ENCODE peak calls at places on chromosomes 13 and 19, in six cellular contexts. X is vagina, Y is heart left ventricle, S is astrocyte, K is epithelial cell of proximal tubule, N is A549. Q is an unnamed sample.

GRCh38 chr13:101751488-101751887 is 299.0 kb downstream of the ITGBL1 start:
- DNase-seq in X (no peak), Y (no peak), S (peak), K (peak), N (peak), Q (peak)

GRCh38 chr13:90696656-90697055 is 650.8 kb upstream of the MIR17HG start:
- DNase-seq in X (no peak), Y (no peak), S (peak), K (no peak), N (no peak), Q (no peak)

GRCh38 chr13:95254341-95254740 is 46.9 kb downstream of the ABCC4 start:
- DNase-seq in X (no peak), Y (no peak), S (peak), K (no peak), N (peak), Q (no peak)

GRCh38 chr19:48735031-48735615 is 5.3 kb downstream of the RASIP1 start:
- DNase-seq in X (no peak), Y (peak), S (peak), K (no peak), N (peak), Q (no peak)

GRCh38 chr19:14835011-14835410 is at the start of the genes OR7A5 and OR7C1:
- DNase-seq in X (no peak), Y (no peak), S (no peak), K (no peak), N (no peak), Q (no peak)

GRCh38 chr13:108070925-108071324 is 144.4 kb downstream of the LIG4 start:
- DNase-seq in X (no peak), Y (no peak), S (no peak), K (no peak), N (no peak), Q (no peak)

GRCh38 chr13:79098603-79099002 is 307.5 kb downstream of the RBM26 start:
- DNase-seq in X (no peak), Y (no peak), S (no peak), K (no peak), N (no peak), Q (no peak)

GRCh38 chr13:36062249-36062648 is 68.9 kb downstream of the DCLK1 start:
- DNase-seq in X (no peak), Y (no peak), S (no peak), K (no peak), N (no peak), Q (no peak)

GRCh38 chr19:13132471-13133166 is 14.6 kb downstream of the NACC1 start:
- DNase-seq in X (no peak), Y (no peak), S (peak), K (no peak), N (no peak), Q (no peak)

GRCh38 chr19:11238041-11238440 is 1.4 kb upstream of the ANGPTL8 start:
- DNase-seq in X (no peak), Y (no peak), S (no peak), K (no peak), N (no peak), Q (no peak)

DNA sequence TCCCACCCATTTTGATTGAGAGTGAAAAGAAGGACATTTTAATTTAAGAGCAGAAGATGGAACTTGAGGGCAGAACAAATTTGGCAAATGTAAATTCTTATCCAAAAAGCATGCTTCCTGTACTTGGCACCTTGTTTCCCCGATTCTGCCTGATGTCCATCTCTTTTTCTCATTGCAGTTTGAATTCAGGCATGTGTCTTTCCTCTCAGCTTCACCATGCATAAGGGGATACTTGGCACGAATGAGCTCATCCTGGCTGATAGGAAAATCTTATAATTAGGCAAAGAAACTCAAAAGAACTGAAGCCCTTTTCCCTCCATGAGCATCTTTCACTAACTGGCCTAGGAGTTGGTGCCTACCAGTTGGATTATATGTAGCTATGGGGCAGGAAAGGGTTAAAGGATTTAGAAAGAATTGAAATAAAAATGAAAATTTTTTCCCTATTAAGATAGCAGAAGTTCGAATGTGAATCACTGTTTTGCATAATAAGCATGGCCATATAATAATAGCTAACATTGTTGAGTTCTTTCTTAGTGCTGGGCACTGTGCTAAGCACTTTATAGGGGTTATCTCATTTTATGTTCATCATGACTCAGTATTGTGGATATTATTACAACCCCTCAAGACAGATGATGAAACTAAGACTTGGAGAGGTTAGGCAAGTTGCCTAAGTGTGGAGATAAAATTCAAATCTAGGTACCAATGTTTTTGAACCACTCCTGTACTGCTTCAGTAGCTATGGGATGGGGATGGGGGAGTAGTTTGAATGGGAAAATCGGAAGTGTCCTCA is 386.7 kb downstream of the KCNRG start:
- DNase-seq in X (no peak), Y (no peak), S (peak), K (no peak), N (no peak), Q (no peak)
- TF ChIP-seq CTCF in X (no peak), Y (no peak), S (no peak), K (no peak), N (no peak), Q (no peak)

GRCh38 chr19:1445185-1445931 is 4.6 kb upstream of the APC2 start:
- DNase-seq in X (no peak), Y (peak), S (no peak), K (no peak), N (peak), Q (peak)
- H3K4me3 ChIP-seq in X (peak), Y (no peak), S (peak), K (peak), N (peak), Q (peak)

GRCh38 chr19:53394974-53395839 is at the start of gene ZNF765:
- DNase-seq in X (peak), Y (peak), S (peak), K (peak), N (peak), Q (peak)
- TF ChIP-seq CTCF in X (peak), Y (peak), S (no peak), K (peak), N (peak), Q (peak)

DNA sequence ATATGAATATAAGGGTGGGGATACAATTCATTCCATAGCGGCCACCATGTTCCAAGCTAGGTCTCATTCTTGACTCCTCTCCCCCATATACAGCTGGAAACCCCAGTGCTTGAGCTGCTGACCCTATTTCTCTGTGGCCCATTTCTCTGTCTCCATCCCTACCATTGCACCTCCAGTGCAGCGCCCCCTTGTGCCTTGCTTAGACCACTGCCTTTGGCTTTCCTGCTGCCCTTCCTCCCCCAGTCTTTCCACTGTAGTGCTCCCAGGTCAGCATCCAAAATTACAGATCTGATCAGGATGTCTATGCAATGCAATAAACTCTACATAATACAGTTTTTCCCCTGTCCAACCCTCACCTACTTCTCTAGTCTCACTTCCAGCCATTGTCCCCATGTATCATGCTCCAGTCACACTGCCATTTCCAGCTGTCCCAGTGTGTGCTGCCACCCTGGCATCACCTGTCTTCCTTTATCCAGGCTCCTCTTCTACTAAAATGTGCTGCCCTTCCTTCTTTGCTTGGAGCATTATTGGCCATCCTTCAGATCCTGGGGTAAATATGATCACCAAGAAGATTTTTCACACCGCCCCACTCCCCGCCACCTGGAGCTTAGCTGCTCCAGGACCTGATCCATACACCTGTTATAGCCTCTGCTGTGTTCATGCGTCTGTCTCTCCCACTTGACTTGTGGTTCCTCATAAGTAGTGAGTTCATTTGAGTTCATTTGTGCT is 199.4 kb upstream of the IPO5 start:
- DNase-seq in X (no peak), Y (no peak), S (no peak), K (no peak), N (no peak), Q (no peak)
- H3K4me3 ChIP-seq in X (no peak), Y (no peak), S (no peak), K (no peak), N (no peak), Q (no peak)

GRCh38 chr19:15911599-15912237 is 13.8 kb upstream of the CYP4F2 start:
- DNase-seq in X (peak), Y (no peak), S (no peak), K (no peak), N (no peak), Q (no peak)
- TF ChIP-seq CTCF in X (no peak), Y (no peak), S (no peak), K (no peak), N (no peak), Q (no peak)

DNA sequence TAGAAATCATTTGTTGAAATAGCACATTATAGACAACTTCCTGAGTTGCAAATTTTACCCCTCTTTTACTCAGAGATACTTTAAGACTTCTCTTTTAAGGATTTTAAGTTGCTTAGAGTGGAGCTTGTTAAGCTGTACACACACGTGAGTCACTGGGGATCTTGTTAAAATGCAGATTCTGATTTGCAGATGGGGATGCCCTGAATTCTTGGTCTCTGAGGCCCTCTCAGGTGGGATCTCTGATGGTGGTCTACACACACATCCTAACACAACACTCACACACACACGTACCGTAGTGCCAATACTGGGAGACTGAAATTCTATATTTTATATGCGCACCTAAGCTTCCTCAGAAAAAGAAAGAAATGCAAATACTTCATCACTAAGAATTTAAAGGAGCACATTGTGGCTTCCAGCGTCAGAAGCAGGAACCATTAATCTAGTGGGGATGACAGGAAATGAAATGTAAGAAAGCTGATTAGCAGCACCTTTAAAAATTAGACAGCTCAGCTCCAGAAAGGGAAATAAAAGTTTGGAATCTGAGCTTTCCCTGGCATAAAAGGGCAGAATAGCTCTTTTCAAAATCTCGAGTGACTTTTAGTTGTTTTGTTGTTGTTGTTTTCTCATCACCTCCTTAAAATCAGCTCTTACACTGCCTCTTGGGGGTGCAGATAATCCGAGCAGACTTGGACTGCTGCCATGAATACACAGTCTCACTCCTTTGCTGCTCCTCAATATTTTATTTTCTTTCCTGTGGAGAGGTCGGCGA is 788.1 kb downstream of the UQCRFS1 start:
- DNase-seq in X (no peak), Y (no peak), S (peak), K (no peak), N (no peak), Q (no peak)
- H3K4me3 ChIP-seq in X (no peak), Y (no peak), S (no peak), K (no peak), N (no peak), Q (no peak)

GRCh38 chr19:36103842-36104552 is 6.9 kb upstream of the OVOL3 start:
- DNase-seq in X (no peak), Y (no peak), S (no peak), K (no peak), N (peak), Q (no peak)
- TF ChIP-seq CTCF in X (no peak), Y (no peak), S (no peak), K (no peak), N (no peak), Q (no peak)

GRCh38 chr19:755063-755462 is 4.2 kb downstream of the MISP start:
- DNase-seq in X (no peak), Y (no peak), S (no peak), K (no peak), N (no peak), Q (no peak)

GRCh38 chr19:751501-752341 is 809 bp downstream of the MISP start:
- DNase-seq in X (no peak), Y (no peak), S (peak), K (no peak), N (peak), Q (no peak)

GRCh38 chr19:750640-751423 is at the start of gene MISP:
- DNase-seq in X (no peak), Y (no peak), S (no peak), K (no peak), N (peak), Q (no peak)

GRCh38 chr19:754530-754929 is 3.6 kb downstream of the MISP start:
- DNase-seq in X (no peak), Y (no peak), S (no peak), K (no peak), N (no peak), Q (no peak)

DNA sequence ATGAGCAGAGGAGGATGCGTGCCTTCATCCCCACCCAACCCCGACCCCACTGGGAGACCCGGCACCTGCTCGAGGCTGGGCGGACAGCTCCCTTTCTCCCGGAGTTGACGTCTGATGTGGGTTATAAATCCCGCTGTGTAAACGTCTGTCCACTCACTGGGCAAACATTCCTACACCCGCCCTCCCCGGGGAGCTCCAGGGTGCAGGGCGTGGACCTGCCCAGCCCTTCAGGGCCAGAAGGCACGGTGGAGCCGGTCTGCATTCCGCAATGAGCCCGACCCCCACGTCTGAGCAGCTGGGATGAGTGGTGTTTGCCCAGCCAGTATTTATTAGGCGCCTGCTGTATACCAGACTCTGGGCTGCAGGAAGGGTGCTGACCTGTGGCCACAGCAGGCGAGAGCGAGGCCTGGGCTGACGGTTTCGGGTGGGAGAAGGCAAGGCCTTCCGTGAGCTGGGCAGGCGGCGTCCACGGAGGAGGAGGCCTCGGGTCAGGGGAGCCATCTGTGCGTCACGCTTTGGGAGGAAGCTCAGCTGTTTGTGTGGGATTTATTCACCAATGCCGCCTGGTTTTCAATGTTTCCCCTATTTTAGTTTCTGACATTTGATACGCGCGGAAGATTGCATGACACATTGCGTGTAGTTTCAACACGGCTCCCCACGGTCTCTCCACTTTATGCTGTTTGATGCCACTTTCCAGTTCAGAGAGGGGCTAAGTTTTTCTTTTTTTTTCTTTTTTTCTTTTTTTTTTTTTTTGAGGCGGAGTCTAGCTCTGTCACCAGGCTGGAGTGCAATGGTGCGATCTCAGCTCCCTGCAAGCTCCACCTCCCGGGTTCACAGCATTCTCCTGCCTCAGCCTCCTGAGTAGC is 2.0 kb downstream of the MISP start:
- DNase-seq in X (no peak), Y (no peak), S (peak), K (no peak), N (peak), Q (no peak)
- H3K4me3 ChIP-seq in X (no peak), Y (no peak), S (peak), K (no peak), N (peak), Q (no peak)

DNA sequence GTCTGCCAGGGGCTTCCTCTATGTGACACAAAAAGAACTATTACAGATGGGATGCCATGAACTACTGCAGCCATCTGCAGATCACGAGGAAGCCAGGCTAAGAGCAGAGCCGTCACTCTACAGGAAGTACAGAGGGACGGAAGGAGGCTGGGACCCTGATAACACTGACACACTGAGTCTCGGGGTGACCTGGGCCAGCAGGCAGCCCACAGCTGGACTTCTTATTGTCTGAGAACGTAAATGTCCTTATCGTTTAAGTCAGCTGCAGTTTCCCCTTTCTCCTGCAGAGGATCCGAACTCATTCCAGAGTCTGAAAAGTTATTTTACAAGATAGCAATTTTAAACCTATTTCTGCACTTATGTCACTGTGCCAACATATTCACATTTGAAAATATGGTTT is 20.7 kb downstream of the PARP4 start:
- DNase-seq in X (no peak), Y (no peak), S (no peak), K (no peak), N (no peak), Q (no peak)
- TF ChIP-seq CTCF in X (no peak), Y (no peak), S (peak), K (no peak), N (no peak), Q (no peak)

Q was measured in BE2C.